ENCODE peak calls at places on chromosomes 3 and 15, in eight cellular contexts. C, O, U, K, N, E, B and G are unnamed samples.

GRCh38 chr15:88803241-88803919 is at the start of gene ACAN:
- DNase-seq in K (peak; percentile 84), U (no peak), N (no peak), O (peak; percentile 46), C (no peak), B (peak; percentile 20), E (no peak), G (peak; percentile 31)

GRCh38 chr3:122315619-122316018 is 9.4 kb upstream of the CSTA start:
- DNase-seq in O (no peak), U (no peak), K (peak; percentile 78), E (no peak), C (no peak), B (no peak), N (no peak), G (no peak)

GRCh38 chr15:36313021-36313420 is 266.4 kb upstream of the CDIN1 start:
- DNase-seq in C (no peak), E (peak; percentile 21), B (no peak), K (no peak), O (no peak), N (peak; percentile 6), U (no peak), G (no peak)

GRCh38 chr15:33675246-33675645 is 293.1 kb upstream of the CHRM5 start:
- DNase-seq in E (peak; percentile 46), N (peak; percentile 49), B (no peak), O (peak; percentile 49), U (no peak), C (peak; percentile 12), K (peak; percentile 54), G (no peak)

GRCh38 chr3:192869131-192870027 is 48.3 kb downstream of the MB21D2 start:
- DNase-seq in O (no peak), C (no peak), E (peak; percentile 67), K (no peak), B (no peak), N (no peak), U (no peak), G (no peak)

GRCh38 chr3:134598813-134599563 is 51.8 kb downstream of the KY start:
- DNase-seq in N (no peak), C (no peak), K (peak; percentile 44), B (no peak), O (no peak), E (no peak), U (no peak), G (no peak)

GRCh38 chr15:31465083-31465955 is 138.7 kb downstream of the KLF13 start:
- DNase-seq in C (no peak), N (peak; percentile 88), O (no peak), B (no peak), E (no peak), U (peak; percentile 49), K (peak; percentile 30), G (no peak)

GRCh38 chr15:99956022-99956775 is 223.0 kb upstream of the LYSMD4 start:
- DNase-seq in B (no peak), C (no peak), K (peak; percentile 41), O (no peak), N (peak; percentile 80), U (no peak), E (no peak), G (no peak)

GRCh38 chr3:15796771-15797599 is 794 bp downstream of the ANKRD28 start:
- DNase-seq in O (peak; percentile 8), B (peak; percentile 5), K (peak; percentile 62), N (peak; percentile 54), C (peak; percentile 69), E (peak; percentile 76), U (no peak), G (no peak)

GRCh38 chr15:57333487-57333886 is 42.8 kb upstream of the CGNL1 start:
- DNase-seq in N (peak; percentile 8), B (no peak), K (no peak), U (no peak), O (peak; percentile 41), C (no peak), E (peak; percentile 32), G (no peak)

GRCh38 chr3:24270204-24270671 is 224.4 kb downstream of the THRB start:
- DNase-seq in C (peak; percentile 27), K (no peak), B (no peak), U (no peak), N (no peak), E (peak; percentile 48), O (no peak), G (no peak)

GRCh38 chr3:11010406-11011165 is 18.0 kb downstream of the SLC6A1 start:
- DNase-seq in C (no peak), O (no peak), U (no peak), K (no peak), E (no peak), B (no peak), N (no peak), G (no peak)

GRCh38 chr3:14791343-14791945 is 27.3 kb upstream of the FGD5 start:
- DNase-seq in E (peak; percentile 15), O (peak; percentile 80), C (peak; percentile 41), B (peak; percentile 68), U (peak; percentile 76), N (peak; percentile 43), K (peak; percentile 95), G (peak; percentile 79)

GRCh38 chr15:67413770-67414429 is 107.0 kb upstream of the C15orf61 start:
- DNase-seq in E (peak; percentile 29), B (no peak), K (no peak), O (no peak), U (no peak), N (no peak), C (peak; percentile 81), G (no peak)

GRCh38 chr15:67175643-67176071 is 78.8 kb downstream of the AAGAB start:
- DNase-seq in B (no peak), O (no peak), N (no peak), E (peak; percentile 85), U (no peak), K (peak; percentile 71), C (peak; percentile 96), G (peak; percentile 45)

GRCh38 chr3:188316723-188317070 is 162.7 kb downstream of the LPP start:
- DNase-seq in O (no peak), C (no peak), U (no peak), N (no peak), K (no peak), B (no peak), E (peak; percentile 65), G (no peak)

DNA sequence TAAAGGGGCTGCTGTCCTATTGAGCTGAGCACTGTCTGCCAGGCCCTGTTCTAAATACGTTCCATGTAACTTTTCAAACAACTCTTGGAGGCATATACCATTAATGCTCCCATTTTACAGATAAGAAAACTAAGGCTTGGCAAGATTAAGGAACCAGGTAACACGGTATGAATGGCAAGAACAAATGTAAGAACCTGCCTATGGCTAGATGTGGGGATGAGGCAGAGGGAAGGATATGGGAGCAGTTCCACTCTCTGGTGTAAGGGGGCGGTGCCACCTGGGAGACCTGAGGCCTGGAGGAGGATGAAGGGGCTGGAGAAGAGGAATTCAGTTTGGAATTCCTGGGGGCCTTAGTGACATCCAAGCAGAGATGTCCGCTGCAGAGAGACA is 3.8 kb upstream of the LMAN1L start:
- DNase-seq in K (peak; percentile 81), C (no peak), N (no peak), O (no peak), B (no peak), U (no peak), E (no peak), G (no peak)
- TF ChIP-seq CTCF in K (peak; percentile 70), C (no peak), N (no peak), O (no peak), B (peak; percentile 22), U (no peak), E (no peak), G (no peak)

DNA sequence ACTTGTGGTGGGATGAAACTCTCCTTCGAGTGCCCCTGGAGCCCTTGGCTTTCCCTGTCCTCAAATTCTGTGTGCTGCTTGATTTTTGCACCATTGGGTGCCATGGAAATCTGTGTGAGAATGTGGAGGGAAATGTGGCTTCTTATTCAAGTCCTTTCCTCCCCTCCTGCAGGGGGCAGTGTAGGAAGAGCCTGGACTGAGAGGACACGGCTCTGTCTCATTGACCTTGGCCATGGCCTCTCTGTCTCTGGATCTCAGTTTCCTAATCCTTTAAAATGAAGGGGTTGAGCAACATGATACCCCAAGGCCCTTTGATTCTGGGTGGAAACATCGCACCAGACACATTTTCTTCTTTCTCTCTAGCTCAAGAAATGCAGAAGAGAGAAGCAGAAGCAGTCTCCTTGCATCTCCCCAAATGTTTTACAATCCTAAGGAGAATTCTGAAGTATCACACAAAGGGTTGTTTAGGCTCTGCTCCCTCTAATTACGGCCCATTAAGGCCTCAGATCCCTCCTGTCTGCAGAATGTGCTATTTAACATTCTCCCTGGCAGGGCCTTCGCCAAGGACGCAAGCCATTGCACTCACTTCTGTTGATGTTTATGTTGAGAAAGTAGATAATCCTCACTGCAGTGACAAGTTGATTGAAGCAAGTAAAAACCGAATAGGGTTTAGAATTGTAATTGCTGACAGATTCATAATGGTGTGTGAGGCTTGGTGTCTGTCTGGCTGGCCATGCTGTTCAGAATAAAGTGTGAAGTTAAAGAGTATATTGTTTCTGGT is 169.1 kb downstream of the TPRG1 start:
- DNase-seq in K (peak; percentile 79), B (no peak), U (no peak), O (no peak), N (no peak), C (peak; percentile 28), E (no peak), G (peak; percentile 9)
- TF ChIP-seq CTCF in K (peak; percentile 70), B (peak; percentile 47), U (peak; percentile 8), O (peak; percentile 9), N (no peak), C (peak; percentile 42), E (peak; percentile 23), G (no peak)

DNA sequence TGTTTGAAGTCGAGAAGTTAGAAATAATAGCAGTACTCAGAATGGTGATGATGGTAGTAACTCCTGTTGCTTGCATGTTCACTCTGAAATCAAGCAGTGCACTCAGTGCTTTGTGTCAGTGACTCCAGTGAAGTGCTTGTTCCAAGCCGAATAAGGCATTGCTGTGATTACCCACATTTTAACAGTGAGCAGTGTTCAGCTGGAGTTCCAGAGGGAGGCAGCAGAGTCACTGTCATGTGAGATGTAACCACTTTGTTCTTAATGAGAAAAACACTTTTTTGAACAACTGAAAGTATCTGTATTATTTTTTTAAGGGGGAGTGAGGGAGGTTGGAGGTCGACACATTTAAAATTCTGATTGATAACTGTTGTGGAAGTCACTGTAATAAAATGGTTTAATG is 3.7 kb downstream of the MDFIC2 start:
- DNase-seq in U (no peak), K (peak; percentile 67), O (peak; percentile 36), N (no peak), B (no peak), C (no peak), E (no peak), G (peak; percentile 23)
- TF ChIP-seq CTCF in U (no peak), K (peak; percentile 68), O (no peak), N (no peak), B (peak; percentile 42), C (no peak), E (no peak), G (no peak)

GRCh38 chr3:178699364-178699763 is 163.1 kb downstream of the KCNMB2 start:
- DNase-seq in U (no peak), B (no peak), N (no peak), C (no peak), O (no peak), K (no peak), E (no peak), G (no peak)

GRCh38 chr3:178705925-178706324 is 169.7 kb downstream of the KCNMB2 start:
- DNase-seq in K (no peak), B (no peak), C (peak; percentile 57), E (peak; percentile 48), U (no peak), O (no peak), N (peak; percentile 80), G (no peak)

GRCh38 chr3:178699810-178700209 is 163.6 kb downstream of the KCNMB2 start:
- DNase-seq in O (no peak), E (no peak), K (no peak), N (no peak), U (peak; percentile 46), C (no peak), B (no peak), G (no peak)

GRCh38 chr3:178706411-178706810 is 170.2 kb downstream of the KCNMB2 start:
- DNase-seq in C (peak; percentile 47), O (no peak), N (no peak), E (no peak), K (no peak), U (no peak), B (no peak), G (no peak)

GRCh38 chr3:178703268-178703975 is 167.2 kb downstream of the KCNMB2 start:
- DNase-seq in B (no peak), K (no peak), C (peak; percentile 96), N (peak; percentile 90), E (peak; percentile 54), U (no peak), O (no peak), G (no peak)
- TF ChIP-seq CTCF in B (peak; percentile 15), K (peak; percentile 53), C (peak; percentile 26), N (no peak), E (no peak), U (no peak), O (no peak), G (no peak)